ENCODE peak calls at places on chromosomes 5 and 9, in seven cellular contexts. V is A673, O is H1, S is heart right ventricle, K is breast epithelium, D is MCF 10A, J is RWPE2. P is an unnamed sample.

GRCh38 chr5:1930501-1930879 is 47.8 kb upstream of the IRX4 start:
- DNase-seq in K (peak), D (peak), V (no peak), O (no peak), S (no peak), J (peak), P (peak)

GRCh38 chr5:41112486-41113455 is 41.6 kb upstream of the MROH2B start:
- DNase-seq in K (no peak), D (no peak), V (no peak), O (no peak), S (no peak), J (no peak), P (no peak)

GRCh38 chr5:134509308-134510040 is 16.0 kb upstream of the JADE2 start:
- DNase-seq in K (peak), O (peak), J (peak), S (no peak), V (no peak), D (peak), P (no peak)

GRCh38 chr5:137453476-137454080 is 45.5 kb downstream of the SPOCK1 start:
- DNase-seq in J (no peak), K (no peak), D (peak), S (peak), O (no peak), V (peak), P (peak)

GRCh38 chr9:121989010-121989409 is 104.1 kb downstream of the TTLL11 start:
- DNase-seq in K (no peak), O (peak), J (no peak), S (no peak), D (no peak), V (peak), P (no peak)

GRCh38 chr5:120062515-120062917 is 401.6 kb upstream of the PRR16 start:
- DNase-seq in O (no peak), V (no peak), S (no peak), K (no peak), D (no peak), J (no peak), P (no peak)

GRCh38 chr9:113228130-113228665 is 6.9 kb downstream of the SLC31A1 start:
- DNase-seq in O (no peak), V (no peak), J (no peak), D (no peak), K (no peak), S (no peak), P (no peak)

GRCh38 chr5:95631991-95632675 is 12.2 kb downstream of the GPR150 start:
- DNase-seq in O (no peak), V (no peak), J (no peak), K (no peak), S (no peak), D (peak), P (no peak)

GRCh38 chr5:77066823-77067442 is 20.2 kb downstream of the ZBED3 start:
- DNase-seq in K (no peak), O (no peak), S (no peak), V (no peak), J (no peak), D (peak), P (no peak)

GRCh38 chr9:13295556-13295955 is 16.1 kb upstream of the MPDZ start:
- DNase-seq in D (no peak), J (no peak), O (no peak), K (no peak), S (no peak), V (no peak), P (no peak)

GRCh38 chr5:79386679-79387078 is 127.3 kb downstream of the HOMER1 start:
- DNase-seq in O (no peak), S (no peak), V (no peak), D (no peak), K (no peak), J (no peak), P (no peak)

GRCh38 chr9:83425240-83425639 is 113.0 kb downstream of the FRMD3 start:
- DNase-seq in K (no peak), D (peak), O (no peak), J (no peak), V (no peak), S (no peak), P (peak)

GRCh38 chr9:33151601-33152000 is 15.5 kb downstream of the B4GALT1 start:
- DNase-seq in V (peak), O (no peak), K (no peak), J (no peak), S (no peak), D (no peak), P (no peak)

GRCh38 chr9:72349240-72349639 is 15.8 kb downstream of the ZFAND5 start:
- DNase-seq in V (no peak), D (no peak), O (no peak), S (no peak), J (no peak), K (no peak), P (no peak)

GRCh38 chr9:118522093-118523028 is 818.2 kb downstream of the TLR4 start:
- DNase-seq in J (no peak), K (no peak), D (peak), S (peak), V (peak), O (peak), P (peak)

GRCh38 chr5:68464424-68464823 is 248.9 kb downstream of the PIK3R1 start:
- DNase-seq in D (peak), S (no peak), K (no peak), O (no peak), J (no peak), V (peak), P (peak)

GRCh38 chr9:88905506-88905905 is 85.8 kb upstream of the S1PR3 start:
- DNase-seq in S (no peak), V (no peak), K (no peak), D (no peak), O (no peak), J (no peak), P (no peak)

GRCh38 chr5:148791696-148792095 is 34.7 kb upstream of the ADRB2 start:
- DNase-seq in K (no peak), D (peak), V (no peak), O (no peak), S (no peak), J (no peak), P (no peak)

GRCh38 chr5:172412724-172413260 is 41.5 kb downstream of the SH3PXD2B start:
- DNase-seq in D (peak), V (peak), J (no peak), K (peak), S (peak), O (no peak), P (peak)

GRCh38 chr9:137161558-137162483 is 8.0 kb downstream of the LRRC26 start:
- DNase-seq in J (no peak), D (no peak), V (peak), O (peak), K (no peak), S (no peak), P (no peak)

GRCh38 chr5:61069150-61069549 is 93.1 kb downstream of the SMIM15 start:
- DNase-seq in O (no peak), V (no peak), J (no peak), D (no peak), K (no peak), S (no peak), P (no peak)

GRCh38 chr5:134127988-134128647 is 13.6 kb downstream of the TCF7 start:
- DNase-seq in J (no peak), K (no peak), O (no peak), V (no peak), S (no peak), D (no peak), P (no peak)

GRCh38 chr9:8880031-8880430 is 1080.5 kb upstream of the DMAC1 start:
- DNase-seq in V (no peak), K (no peak), D (no peak), J (no peak), S (no peak), O (no peak), P (no peak)

GRCh38 chr9:80175286-80175906 is 603.6 kb downstream of the TLE4 start:
- DNase-seq in J (no peak), V (peak), S (no peak), O (no peak), K (no peak), D (peak), P (peak)

GRCh38 chr9:131521822-131522221 is 9.2 kb downstream of the UCK1 start:
- DNase-seq in J (no peak), K (no peak), S (no peak), D (no peak), V (no peak), O (no peak), P (no peak)
- TF ChIP-seq CTCF in J (no peak), K (no peak), S (no peak), D (no peak), V (no peak), O (no peak), P (no peak)

GRCh38 chr9:129520981-129521380 is 99.9 kb downstream of the C9orf50 start:
- DNase-seq in O (no peak), D (no peak), K (no peak), S (no peak), V (no peak), J (no peak), P (no peak)
- TF ChIP-seq CTCF in O (no peak), D (no peak), K (no peak), S (no peak), V (no peak), J (no peak), P (no peak)

DNA sequence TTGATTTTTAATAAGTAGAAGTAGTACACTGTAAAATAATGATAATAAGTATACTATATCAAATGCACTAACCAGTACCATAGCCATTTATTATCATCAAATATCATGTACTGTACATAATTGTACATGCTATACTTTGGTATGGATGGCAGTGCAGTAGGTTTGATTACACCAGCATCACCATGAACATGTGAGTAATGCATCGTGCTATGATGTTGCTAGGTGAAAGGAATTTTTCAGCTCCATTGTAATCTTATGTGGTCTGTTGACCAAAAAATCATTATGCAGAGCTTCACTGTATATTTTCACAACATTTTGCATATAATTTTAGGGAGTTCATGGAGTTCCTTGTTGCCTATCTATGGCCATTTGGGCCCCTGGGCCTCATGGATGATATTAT is 72.2 kb upstream of the HMHB1 start:
- DNase-seq in K (no peak), O (no peak), S (no peak), D (no peak), V (no peak), J (no peak), P (no peak)
- TF ChIP-seq CTCF in K (no peak), O (no peak), S (no peak), D (no peak), V (no peak), J (no peak), P (no peak)

GRCh38 chr9:21144620-21145019 is 3.0 kb upstream of the IFNW1 start:
- DNase-seq in S (no peak), V (no peak), K (no peak), D (no peak), O (no peak), J (no peak), P (no peak)

GRCh38 chr9:21137020-21137419 is 4.6 kb downstream of the IFNW1 start:
- DNase-seq in K (no peak), J (no peak), S (no peak), V (no peak), O (no peak), D (no peak), P (no peak)

GRCh38 chr9:21135736-21136135 is 5.9 kb downstream of the IFNW1 start:
- DNase-seq in O (no peak), S (no peak), K (no peak), V (no peak), D (no peak), J (no peak), P (no peak)

DNA sequence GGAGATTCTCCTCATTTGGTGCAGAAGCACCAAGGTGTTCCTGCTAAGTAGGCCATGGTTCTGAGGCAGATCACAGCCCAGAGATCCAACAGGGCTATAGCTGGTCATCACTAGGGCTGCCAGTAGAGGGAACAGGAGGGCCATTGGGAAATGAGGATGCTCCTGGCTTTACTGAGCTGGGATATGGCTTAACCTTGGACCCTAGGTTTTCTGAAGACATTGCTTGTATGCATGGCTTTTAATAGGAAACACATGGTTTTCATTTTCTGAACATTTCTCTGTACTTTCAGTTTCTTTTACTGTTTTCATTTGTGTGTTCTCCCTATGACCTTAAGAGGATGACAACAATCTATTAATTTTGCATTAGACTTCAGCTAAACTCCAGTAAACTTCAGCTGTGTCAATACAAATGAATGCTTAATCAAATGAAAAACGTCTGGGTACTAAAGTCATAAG is at the start of gene IFNW1:
- DNase-seq in D (no peak), V (no peak), S (no peak), J (no peak), K (no peak), O (no peak), P (no peak)
- TF ChIP-seq CTCF in D (no peak), V (no peak), S (no peak), J (peak), K (no peak), O (peak), P (peak)

DNA sequence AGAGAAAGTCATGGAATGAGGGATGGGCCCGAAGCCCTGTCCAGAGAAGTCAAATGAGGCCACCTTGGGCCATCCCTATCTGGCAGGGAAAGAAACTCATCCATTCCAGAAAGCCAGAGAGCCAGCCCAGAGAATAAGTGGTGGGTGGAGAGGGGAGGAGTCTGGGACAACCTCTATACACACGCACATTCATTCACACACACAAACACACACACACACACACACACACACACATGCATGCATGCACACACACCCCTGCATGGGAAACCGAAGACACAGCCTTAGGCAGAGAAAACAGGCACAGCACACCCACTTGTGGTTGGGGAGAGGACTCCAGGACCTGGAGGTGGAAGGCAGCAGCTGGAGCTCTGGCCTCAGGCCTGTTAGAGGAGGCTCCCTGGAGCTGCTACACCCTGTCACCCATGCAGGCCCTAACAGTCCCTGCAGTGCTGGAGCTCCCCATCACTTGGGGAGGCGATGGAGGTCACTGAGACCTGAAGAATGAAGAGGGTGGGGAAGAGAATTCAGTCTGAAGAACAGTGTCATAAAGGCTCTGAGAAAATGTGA is 38.0 kb downstream of the TGFBI start:
- DNase-seq in O (no peak), V (peak), J (no peak), D (peak), K (no peak), S (peak), P (no peak)
- TF ChIP-seq CTCF in O (no peak), V (no peak), J (no peak), D (no peak), K (peak), S (peak), P (no peak)

P was measured in RWPE1.